ENCODE peak calls at places on chromosomes 4 and X, in six cellular contexts. One of them, this sample, is unnamed.

GRCh38 chrX:110358548-110358947 is at the start of gene RTL9:
- DNase-seq in GM12891: no peak
- DNase-seq in K562: no peak
- DNase-seq in HepG2: no peak
- DNase-seq in GM12878: no peak
- DNase-seq in H1: no peak
- DNase-seq in this sample: no peak

GRCh38 chrX:153554519-153555167 is 37.2 kb downstream of the ATP2B3 start:
- DNase-seq in GM12891: peak; percentile 75
- DNase-seq in GM12878: no peak
- DNase-seq in K562: peak; percentile 68
- DNase-seq in H1: no peak
- DNase-seq in HepG2: peak; percentile 27
- DNase-seq in this sample: peak; percentile 82

GRCh38 chrX:131841496-131842410 is 181.3 kb upstream of the STK26 start:
- DNase-seq in K562: peak; percentile 65
- DNase-seq in GM12878: no peak
- DNase-seq in GM12891: peak; percentile 35
- DNase-seq in H1: no peak
- DNase-seq in HepG2: peak; percentile 50
- DNase-seq in this sample: peak; percentile 44

GRCh38 chr4:158597879-158598596 is 73.6 kb downstream of the C4orf46 start:
- DNase-seq in GM12891: no peak
- DNase-seq in GM12878: no peak
- DNase-seq in H1: no peak
- DNase-seq in HepG2: no peak
- DNase-seq in K562: no peak
- DNase-seq in this sample: no peak

GRCh38 chr4:160224049-160224448 is 1121.2 kb downstream of the RAPGEF2 start:
- DNase-seq in GM12878: no peak
- DNase-seq in GM12891: no peak
- DNase-seq in H1: no peak
- DNase-seq in K562: no peak
- DNase-seq in HepG2: no peak
- DNase-seq in this sample: no peak

GRCh38 chr4:112765317-112765989 is 128.5 kb downstream of the LARP7 start:
- DNase-seq in GM12891: peak; percentile 30
- DNase-seq in GM12878: peak; percentile 7
- DNase-seq in K562: peak; percentile 60
- DNase-seq in H1: peak; percentile 9
- DNase-seq in HepG2: peak; percentile 52
- DNase-seq in this sample: no peak

GRCh38 chrX:68717196-68717595 is 69.7 kb downstream of the STARD8 start:
- DNase-seq in H1: no peak
- DNase-seq in K562: no peak
- DNase-seq in GM12878: no peak
- DNase-seq in GM12891: no peak
- DNase-seq in HepG2: no peak
- DNase-seq in this sample: no peak

GRCh38 chr4:6120361-6120760 is 80.0 kb downstream of the JAKMIP1 start:
- DNase-seq in GM12878: no peak
- DNase-seq in HepG2: no peak
- DNase-seq in K562: no peak
- DNase-seq in H1: no peak
- DNase-seq in GM12891: no peak
- DNase-seq in this sample: no peak

GRCh38 chr4:45094676-45095075 is 368.3 kb upstream of the GNPDA2 start:
- DNase-seq in GM12891: no peak
- DNase-seq in H1: no peak
- DNase-seq in HepG2: no peak
- DNase-seq in K562: no peak
- DNase-seq in GM12878: no peak
- DNase-seq in this sample: no peak

GRCh38 chrX:49934148-49934547 is 11.8 kb downstream of the CLCN5 start:
- DNase-seq in GM12878: no peak
- DNase-seq in K562: no peak
- DNase-seq in H1: no peak
- DNase-seq in GM12891: no peak
- DNase-seq in HepG2: no peak
- DNase-seq in this sample: no peak

GRCh38 chr4:2977116-2978097 is 14.0 kb downstream of the GRK4 start:
- DNase-seq in K562: peak; percentile 37
- DNase-seq in HepG2: peak; percentile 23
- DNase-seq in H1: no peak
- DNase-seq in GM12878: no peak
- DNase-seq in GM12891: no peak
- DNase-seq in this sample: no peak
- TF ChIP-seq TAF1 in K562: no peak
- TF ChIP-seq TAF1 in HepG2: peak; percentile 34
- TF ChIP-seq TAF1 in H1: no peak
- TF ChIP-seq TAF1 in GM12878: no peak
- TF ChIP-seq TAF1 in GM12891: no peak
- TF ChIP-seq TAF1 in this sample: no peak

DNA sequence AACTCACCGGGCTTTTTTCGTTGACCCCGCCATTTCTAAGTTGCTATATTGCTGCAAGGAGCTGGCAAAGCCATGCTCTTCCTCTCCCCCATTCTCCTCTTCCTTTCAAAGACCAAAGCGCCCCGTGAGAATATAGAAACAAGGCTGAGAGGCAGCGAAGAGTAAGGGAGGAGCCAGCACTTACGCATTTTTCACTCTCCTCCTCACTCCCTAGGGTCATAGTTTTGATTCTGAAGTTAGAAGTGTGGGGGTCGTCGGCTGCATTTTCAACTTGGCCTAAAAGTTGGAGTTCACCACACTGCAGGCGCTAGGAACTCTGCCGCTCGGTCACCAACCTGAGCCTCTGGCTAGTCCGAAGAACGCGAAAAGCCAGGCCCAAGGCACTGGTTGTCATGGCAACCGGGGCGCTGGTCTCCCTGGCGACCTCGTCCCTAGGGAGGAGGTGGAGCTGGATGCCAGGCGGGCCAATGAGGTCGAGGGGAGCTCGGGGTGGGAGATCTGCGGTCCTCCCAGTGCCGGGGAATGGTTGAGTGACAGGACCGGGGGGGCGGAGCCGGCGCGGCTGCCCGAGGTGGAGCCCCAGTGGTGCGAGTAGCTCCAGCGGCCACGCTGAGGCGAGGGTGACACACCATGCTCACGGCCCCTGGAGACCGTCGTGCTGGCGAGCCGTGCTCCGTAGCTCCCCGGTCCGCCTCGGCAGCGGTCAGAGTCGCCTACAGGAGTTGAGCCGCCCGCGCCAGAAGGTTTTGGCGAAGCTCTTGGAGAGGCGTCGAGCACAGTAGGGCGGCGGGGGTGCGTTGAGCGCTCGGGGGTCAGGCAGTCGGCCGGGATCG is at the start of gene PTPN13:
- DNase-seq in HepG2: peak; percentile 42
- DNase-seq in K562: peak; percentile 69
- DNase-seq in GM12891: peak; percentile 74
- DNase-seq in H1: peak; percentile 99
- DNase-seq in GM12878: peak; percentile 84
- DNase-seq in this sample: peak; percentile 50
- TF ChIP-seq POLR2A in HepG2: no peak
- TF ChIP-seq POLR2A in K562: no peak
- TF ChIP-seq POLR2A in GM12891: peak; percentile 79
- TF ChIP-seq POLR2A in H1: peak; percentile 92
- TF ChIP-seq POLR2A in GM12878: peak; percentile 79
- TF ChIP-seq POLR2A in this sample: no peak

GRCh38 chr4:88759039-88759631 is 61.5 kb upstream of the NAP1L5 start:
- DNase-seq in GM12891: no peak
- DNase-seq in H1: no peak
- DNase-seq in K562: no peak
- DNase-seq in HepG2: peak; percentile 55
- DNase-seq in GM12878: no peak
- DNase-seq in this sample: no peak

GRCh38 chr4:88761861-88762523 is 64.4 kb upstream of the NAP1L5 start:
- DNase-seq in HepG2: peak; percentile 23
- DNase-seq in H1: no peak
- DNase-seq in K562: no peak
- DNase-seq in GM12878: no peak
- DNase-seq in GM12891: no peak
- DNase-seq in this sample: no peak

GRCh38 chr4:88765729-88766128 is 68.1 kb upstream of the NAP1L5 start:
- DNase-seq in HepG2: no peak
- DNase-seq in GM12891: no peak
- DNase-seq in GM12878: no peak
- DNase-seq in H1: no peak
- DNase-seq in K562: no peak
- DNase-seq in this sample: no peak

GRCh38 chr4:88761342-88761741 is 63.7 kb upstream of the NAP1L5 start:
- DNase-seq in GM12878: no peak
- DNase-seq in HepG2: no peak
- DNase-seq in H1: no peak
- DNase-seq in GM12891: no peak
- DNase-seq in K562: no peak
- DNase-seq in this sample: no peak

DNA sequence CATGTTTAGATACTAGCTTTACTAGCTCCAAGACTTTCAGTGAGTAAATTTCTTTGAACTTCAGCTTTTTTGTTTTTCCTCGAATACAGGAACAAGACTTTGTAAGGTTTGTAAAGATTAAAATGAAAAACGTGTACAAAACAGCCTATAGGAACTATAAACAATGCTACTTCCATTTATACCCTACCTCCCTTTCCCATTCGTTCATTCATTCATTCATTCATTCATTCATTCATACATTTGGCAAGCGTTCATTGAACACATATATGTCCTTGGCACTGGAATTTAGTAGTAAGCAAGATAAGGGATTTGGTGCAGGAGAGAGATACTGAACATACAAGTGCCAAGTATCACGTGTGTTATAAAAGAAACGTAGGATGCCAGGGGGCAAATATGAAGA is 65.4 kb upstream of the NAP1L5 start:
- DNase-seq in K562: no peak
- DNase-seq in GM12891: no peak
- DNase-seq in HepG2: no peak
- DNase-seq in GM12878: no peak
- DNase-seq in H1: no peak
- DNase-seq in this sample: no peak
- TF ChIP-seq POLR2AphosphoS5 in K562: no peak
- TF ChIP-seq POLR2AphosphoS5 in GM12891: no peak
- TF ChIP-seq POLR2AphosphoS5 in HepG2: no peak
- TF ChIP-seq POLR2AphosphoS5 in GM12878: no peak
- TF ChIP-seq POLR2AphosphoS5 in H1: no peak
- TF ChIP-seq POLR2AphosphoS5 in this sample: no peak

GRCh38 chrX:78800694-78801093 is 53.2 kb downstream of the LPAR4 start:
- DNase-seq in GM12891: no peak
- DNase-seq in GM12878: no peak
- DNase-seq in HepG2: no peak
- DNase-seq in K562: no peak
- DNase-seq in H1: no peak
- DNase-seq in this sample: no peak
- TF ChIP-seq TAF1 in GM12891: no peak
- TF ChIP-seq TAF1 in GM12878: no peak
- TF ChIP-seq TAF1 in HepG2: no peak
- TF ChIP-seq TAF1 in K562: no peak
- TF ChIP-seq TAF1 in H1: no peak
- TF ChIP-seq TAF1 in this sample: no peak

GRCh38 chr4:168631241-168632151 is 134.6 kb downstream of the PALLD start:
- DNase-seq in HepG2: no peak
- DNase-seq in H1: peak; percentile 36
- DNase-seq in K562: no peak
- DNase-seq in GM12891: no peak
- DNase-seq in GM12878: no peak
- DNase-seq in this sample: no peak

GRCh38 chr4:168629561-168629960 is 132.7 kb downstream of the PALLD start:
- DNase-seq in GM12891: no peak
- DNase-seq in H1: no peak
- DNase-seq in HepG2: no peak
- DNase-seq in GM12878: no peak
- DNase-seq in K562: no peak
- DNase-seq in this sample: no peak

GRCh38 chr4:168632246-168632832 is 135.5 kb downstream of the PALLD start:
- DNase-seq in H1: no peak
- DNase-seq in GM12878: no peak
- DNase-seq in K562: no peak
- DNase-seq in HepG2: no peak
- DNase-seq in GM12891: no peak
- DNase-seq in this sample: no peak

GRCh38 chr4:168628251-168628650 is 131.4 kb downstream of the PALLD start:
- DNase-seq in HepG2: no peak
- DNase-seq in GM12891: no peak
- DNase-seq in H1: no peak
- DNase-seq in K562: no peak
- DNase-seq in GM12878: no peak
- DNase-seq in this sample: no peak

DNA sequence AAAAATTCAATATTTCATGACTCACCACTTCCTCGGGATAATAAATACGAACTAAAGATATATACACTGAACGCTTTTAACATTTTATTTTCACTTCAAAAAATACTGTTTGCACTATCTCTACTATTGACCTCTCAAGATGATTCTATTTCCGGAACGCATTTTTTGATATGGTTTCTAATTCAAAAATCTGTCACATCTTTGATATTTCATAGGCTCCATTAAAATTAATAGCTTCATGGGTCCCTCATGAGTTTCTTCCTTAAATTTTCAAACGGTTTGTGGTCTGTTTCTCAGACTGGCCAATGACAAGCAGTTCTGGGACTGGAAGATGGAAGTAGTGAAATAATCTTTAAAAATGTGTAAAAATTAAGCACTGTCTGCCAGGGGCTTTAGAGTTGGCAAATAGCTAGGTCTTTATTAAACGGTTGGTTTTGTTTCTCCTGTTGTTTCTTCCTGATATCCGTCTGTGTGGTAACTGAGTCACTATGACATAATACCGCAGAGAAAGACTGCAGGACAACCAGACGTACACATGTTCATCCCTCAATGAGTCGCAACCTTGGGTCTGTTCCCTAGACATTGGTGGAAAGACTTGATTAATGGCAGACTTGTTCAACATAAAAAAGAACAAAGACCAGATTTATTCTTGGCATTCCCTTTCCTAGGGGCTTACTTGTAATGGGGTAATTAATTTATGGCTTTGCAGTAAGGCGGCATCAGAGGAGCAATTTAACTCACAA is 133.8 kb downstream of the PALLD start:
- DNase-seq in GM12891: no peak
- DNase-seq in K562: no peak
- DNase-seq in H1: no peak
- DNase-seq in GM12878: no peak
- DNase-seq in HepG2: no peak
- DNase-seq in this sample: no peak
- TF ChIP-seq POLR2A in GM12891: no peak
- TF ChIP-seq POLR2A in K562: no peak
- TF ChIP-seq POLR2A in H1: no peak
- TF ChIP-seq POLR2A in GM12878: no peak
- TF ChIP-seq POLR2A in HepG2: no peak
- TF ChIP-seq POLR2A in this sample: no peak

This sample was measured in GM12892.